ENCODE peak calls at places on chromosomes 12 and 14, in six cellular contexts. W, L, Z, S, R and C are unnamed samples. For H3K79me1, the result is how much of the 10 kb centered on the place peaks cover.

GRCh38 chr12:15364221-15365170 is 42.2 kb downstream of the PTPRO start:
- DNase-seq in W (no peak), L (no peak), R (no peak), Z (no peak), S (no peak), C (no peak)

GRCh38 chr14:22955702-22956575 is 951 bp downstream of the HAUS4 start:
- DNase-seq in R (no peak), S (no peak), L (no peak), Z (peak), W (no peak), C (no peak)

GRCh38 chr12:54195736-54196347 is 7.1 kb upstream of the SMUG1 start:
- DNase-seq in Z (no peak), S (peak), R (no peak), W (peak), L (no peak), C (no peak)

GRCh38 chr12:41972196-41972994 is 172.3 kb downstream of the GXYLT1 start:
- DNase-seq in Z (no peak), W (no peak), L (no peak), S (peak), R (no peak), C (no peak)

GRCh38 chr14:29030121-29030520 is 263.5 kb downstream of the FOXG1 start:
- DNase-seq in S (peak), L (no peak), R (no peak), Z (no peak), W (peak), C (no peak)

GRCh38 chr12:72300728-72301127 is 28.6 kb downstream of the TRHDE start:
- DNase-seq in S (no peak), R (no peak), L (no peak), W (no peak), Z (no peak), C (no peak)

GRCh38 chr12:26195641-26196423 is 459 bp downstream of the SSPN start:
- DNase-seq in W (peak), L (peak), S (peak), R (peak), Z (peak), C (peak)

GRCh38 chr14:90521121-90521929 is 124.5 kb downstream of the CALM1 start:
- DNase-seq in L (no peak), R (no peak), S (peak), Z (no peak), W (no peak), C (no peak)

GRCh38 chr12:51374346-51374745 is 16.9 kb downstream of the GALNT6 start:
- DNase-seq in L (no peak), S (no peak), R (no peak), W (no peak), Z (no peak), C (no peak)

GRCh38 chr12:101828463-101829196 is 2.1 kb downstream of the GNPTAB start:
- DNase-seq in L (no peak), R (no peak), S (no peak), W (no peak), Z (no peak), C (no peak)

GRCh38 chr14:76687611-76688372 is 73.5 kb upstream of the VASH1 start:
- DNase-seq in Z (peak), W (no peak), S (no peak), L (no peak), R (peak), C (no peak)

GRCh38 chr14:74483321-74483720 is 9.8 kb downstream of the NPC2 start:
- DNase-seq in W (peak), S (no peak), R (no peak), L (no peak), Z (no peak), C (no peak)

GRCh38 chr12:76329163-76329562 is 19.1 kb downstream of the BBS10 start:
- DNase-seq in S (peak), Z (peak), L (no peak), R (no peak), W (peak), C (peak)

GRCh38 chr12:630656-631632 is 32.3 kb downstream of the NINJ2 start:
- DNase-seq in S (no peak), R (peak), W (no peak), L (no peak), Z (peak), C (peak)

GRCh38 chr12:29160230-29160629 is 11.2 kb downstream of the FAR2 start:
- DNase-seq in W (no peak), Z (no peak), R (no peak), S (no peak), L (no peak), C (no peak)

GRCh38 chr14:23061995-23062394 is 4.7 kb upstream of the CDH24 start:
- DNase-seq in L (no peak), W (peak), R (no peak), Z (peak), S (peak), C (peak)

GRCh38 chr14:95659986-95660385 is 26.2 kb upstream of the TCL1B start:
- DNase-seq in S (no peak), W (no peak), Z (no peak), R (no peak), L (no peak), C (no peak)

GRCh38 chr12:124928095-124928911 is 13.9 kb upstream of the UBC start:
- DNase-seq in Z (peak), S (no peak), W (peak), R (no peak), L (no peak), C (no peak)

GRCh38 chr14:28671425-28671824 is 95.2 kb upstream of the FOXG1 start:
- DNase-seq in Z (no peak), S (no peak), W (peak), L (no peak), R (no peak), C (no peak)

GRCh38 chr14:56195727-56196126 is 77.5 kb downstream of the PELI2 start:
- DNase-seq in R (no peak), L (no peak), Z (no peak), S (peak), W (peak), C (no peak)

GRCh38 chr14:61836807-61837206 is 74.6 kb downstream of the SNAPC1 start:
- DNase-seq in R (no peak), Z (no peak), L (no peak), W (no peak), S (no peak), C (peak)

GRCh38 chr12:401235-402126 is at the start of gene CCDC77:
- DNase-seq in Z (peak), R (peak), L (peak), W (peak), S (peak), C (peak)

DNA sequence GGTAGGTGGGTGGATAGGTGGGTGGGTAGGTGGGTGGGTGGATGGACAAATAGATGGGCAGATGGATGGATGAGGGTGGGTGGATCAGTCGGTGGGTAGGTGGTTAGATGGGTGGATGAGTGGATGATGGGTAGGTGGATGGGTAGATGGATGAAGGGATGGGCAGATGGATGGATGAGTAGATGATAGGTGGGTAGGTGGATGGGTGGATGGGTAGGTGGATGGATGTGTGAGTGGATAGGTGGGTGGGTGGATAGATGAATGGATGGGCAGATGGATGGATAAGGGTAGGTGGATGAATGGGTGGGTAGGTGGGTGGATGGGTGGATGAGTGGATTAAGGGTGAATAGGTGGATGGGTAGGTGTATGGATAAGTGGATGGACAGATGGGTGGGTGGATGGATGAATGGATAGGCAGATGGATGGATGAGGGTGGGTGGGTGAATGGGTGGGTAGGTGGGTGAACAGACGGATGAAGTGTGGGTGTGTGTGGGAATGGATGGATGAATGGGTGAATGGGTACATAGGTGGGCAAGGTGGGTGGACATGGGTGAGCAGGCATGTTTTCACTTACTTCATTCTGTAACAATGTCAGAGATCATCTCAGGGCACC is 3.3 kb upstream of the INF2 start:
- DNase-seq in S (no peak), R (no peak), W (no peak), L (no peak), Z (no peak), C (no peak)
- H3K9ac ChIP-seq in S (no peak), R (no peak), W (no peak), L (no peak), Z (no peak), C (no peak)

GRCh38 chr12:84186433-84186832 is 726.2 kb downstream of the SLC6A15 start:
- DNase-seq in S (no peak), Z (no peak), W (no peak), L (no peak), R (no peak), C (no peak)
- H3K79me1 ChIP-seq in S (under half), Z (under half), W (under half), L (under half), R (under half), C (under half)

GRCh38 chr14:50954811-50955372 is 10.6 kb upstream of the PYGL start:
- DNase-seq in S (peak), R (no peak), L (no peak), W (peak), Z (no peak), C (peak)
- H3K4me3 ChIP-seq in S (no peak), R (no peak), L (no peak), W (no peak), Z (no peak), C (no peak)

DNA sequence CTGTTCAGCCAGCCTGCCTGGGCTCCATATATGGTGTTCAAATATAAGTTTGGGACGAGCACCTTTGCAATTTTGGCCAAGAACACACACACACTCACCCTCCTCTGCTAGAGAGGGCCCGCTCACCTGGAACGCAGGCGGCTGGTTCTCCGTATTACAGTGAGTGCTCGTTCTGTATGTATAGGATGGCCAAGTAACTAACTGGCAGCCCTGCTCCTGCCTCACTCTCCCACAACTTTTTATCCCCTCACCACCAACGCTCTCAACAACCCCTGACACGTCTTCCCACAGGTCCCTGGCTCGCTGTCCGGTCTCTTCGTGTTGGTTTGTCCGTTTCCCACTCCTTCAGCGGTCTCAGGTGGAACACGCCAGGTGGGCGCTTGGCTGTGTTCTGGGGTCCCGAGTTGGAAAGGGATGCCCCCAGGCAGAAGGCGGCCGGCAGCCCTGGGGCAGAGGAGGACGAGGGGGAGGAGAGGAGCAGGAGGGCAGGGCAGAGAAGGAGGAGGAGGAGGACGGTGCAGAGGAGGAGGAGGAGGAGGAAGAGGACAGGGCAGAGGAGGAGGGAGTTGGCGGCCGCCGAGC is 398 bp upstream of the MSRB3 start:
- DNase-seq in L (no peak), S (peak), Z (no peak), R (no peak), W (no peak), C (peak)
- H3K9ac ChIP-seq in L (peak), S (peak), Z (peak), R (no peak), W (peak), C (peak)

GRCh38 chr12:100368066-100368465 is 11.2 kb downstream of the SLC17A8 start:
- DNase-seq in W (no peak), L (no peak), Z (peak), S (no peak), R (no peak), C (no peak)

GRCh38 chr12:100360450-100360849 is 3.6 kb downstream of the SLC17A8 start:
- DNase-seq in W (no peak), R (no peak), Z (no peak), L (no peak), S (no peak), C (no peak)

GRCh38 chr12:100359822-100360221 is 2.9 kb downstream of the SLC17A8 start:
- DNase-seq in S (no peak), Z (no peak), R (no peak), L (no peak), W (peak), C (no peak)

GRCh38 chr12:100364334-100364733 is 7.5 kb downstream of the SLC17A8 start:
- DNase-seq in S (no peak), Z (no peak), L (no peak), R (no peak), W (no peak), C (no peak)

DNA sequence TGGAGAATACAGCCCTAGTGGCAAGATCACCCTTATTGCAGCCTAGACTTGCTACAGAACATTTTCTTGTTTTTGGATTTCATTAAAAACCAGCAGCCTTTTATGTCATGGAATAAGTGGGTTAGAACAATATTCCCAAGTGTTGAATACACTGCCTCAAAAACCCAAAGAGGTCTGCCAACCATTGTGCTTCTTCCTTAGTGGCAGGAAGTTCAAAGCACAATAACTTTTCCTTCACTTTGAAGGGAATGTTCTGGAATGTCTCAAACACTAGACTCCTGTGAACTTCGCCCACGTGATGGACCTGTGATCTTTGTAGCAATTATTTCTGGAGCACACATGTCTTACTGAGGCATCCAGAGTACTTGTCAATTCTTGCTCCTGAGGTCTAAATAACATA is 8.5 kb downstream of the SLC17A8 start:
- DNase-seq in R (no peak), S (no peak), W (no peak), Z (no peak), L (no peak), C (no peak)
- H3K79me1 ChIP-seq in R (under half), S (under half), W (under half), Z (under half), L (under half), C (under half)

GRCh38 chr12:128818065-128819022 is 5.4 kb downstream of the SLC15A4 start:
- DNase-seq in S (peak), W (peak), R (no peak), Z (no peak), L (no peak), C (peak)
- H3K4me3 ChIP-seq in S (no peak), W (no peak), R (no peak), Z (no peak), L (no peak), C (no peak)